ENCODE peak calls at places on chromosome 4, in eight cellular contexts. One of them, this sample, is unnamed.

GRCh38 chr4:158621729-158622128 is 50.0 kb downstream of the C4orf46 start:
- DNase-seq in right cardiac atrium: no peak
- DNase-seq in colonic mucosa: no peak
- DNase-seq in upper lobe of right lung: no peak
- DNase-seq in tibial artery: no peak
- DNase-seq in GM23248: no peak
- DNase-seq in SK-N-SH: no peak
- DNase-seq in left lung: no peak
- DNase-seq in this sample: no peak

GRCh38 chr4:26321326-26322276 is 787 bp downstream of the RBPJ start:
- DNase-seq in colonic mucosa: peak; percentile 47
- DNase-seq in left lung: no peak
- DNase-seq in upper lobe of right lung: peak; percentile 73
- DNase-seq in tibial artery: peak; percentile 31
- DNase-seq in right cardiac atrium: peak; percentile 41
- DNase-seq in SK-N-SH: peak; percentile 38
- DNase-seq in GM23248: peak; percentile 66
- DNase-seq in this sample: peak; percentile 71

GRCh38 chr4:185480016-185480732 is 8.6 kb upstream of the CCDC110 start:
- DNase-seq in colonic mucosa: no peak
- DNase-seq in upper lobe of right lung: no peak
- DNase-seq in tibial artery: no peak
- DNase-seq in GM23248: no peak
- DNase-seq in left lung: no peak
- DNase-seq in right cardiac atrium: no peak
- DNase-seq in SK-N-SH: no peak
- DNase-seq in this sample: no peak

GRCh38 chr4:76365636-76366035 is 55.3 kb downstream of the CCDC158 start:
- DNase-seq in GM23248: peak; percentile 59
- DNase-seq in colonic mucosa: no peak
- DNase-seq in upper lobe of right lung: no peak
- DNase-seq in SK-N-SH: no peak
- DNase-seq in right cardiac atrium: no peak
- DNase-seq in tibial artery: no peak
- DNase-seq in left lung: no peak
- DNase-seq in this sample: no peak

GRCh38 chr4:6869944-6870343 is 39.7 kb upstream of the TBC1D14 start:
- DNase-seq in right cardiac atrium: no peak
- DNase-seq in tibial artery: no peak
- DNase-seq in colonic mucosa: no peak
- DNase-seq in left lung: no peak
- DNase-seq in GM23248: no peak
- DNase-seq in upper lobe of right lung: no peak
- DNase-seq in SK-N-SH: no peak
- DNase-seq in this sample: no peak

GRCh38 chr4:2829933-2830451 is 13.7 kb upstream of the ADD1 start:
- DNase-seq in tibial artery: no peak
- DNase-seq in GM23248: no peak
- DNase-seq in SK-N-SH: peak; percentile 19
- DNase-seq in colonic mucosa: no peak
- DNase-seq in right cardiac atrium: no peak
- DNase-seq in left lung: peak; percentile 69
- DNase-seq in upper lobe of right lung: no peak
- DNase-seq in this sample: no peak

GRCh38 chr4:175127314-175127713 is 209.2 kb downstream of the ADAM29 start:
- DNase-seq in right cardiac atrium: no peak
- DNase-seq in upper lobe of right lung: no peak
- DNase-seq in tibial artery: no peak
- DNase-seq in GM23248: no peak
- DNase-seq in colonic mucosa: no peak
- DNase-seq in SK-N-SH: no peak
- DNase-seq in left lung: no peak
- DNase-seq in this sample: peak; percentile 58

GRCh38 chr4:15665738-15666365 is 10.7 kb upstream of the FBXL5 start:
- DNase-seq in tibial artery: no peak
- DNase-seq in left lung: no peak
- DNase-seq in right cardiac atrium: no peak
- DNase-seq in upper lobe of right lung: no peak
- DNase-seq in GM23248: peak; percentile 69
- DNase-seq in colonic mucosa: peak; percentile 37
- DNase-seq in SK-N-SH: no peak
- DNase-seq in this sample: no peak

DNA sequence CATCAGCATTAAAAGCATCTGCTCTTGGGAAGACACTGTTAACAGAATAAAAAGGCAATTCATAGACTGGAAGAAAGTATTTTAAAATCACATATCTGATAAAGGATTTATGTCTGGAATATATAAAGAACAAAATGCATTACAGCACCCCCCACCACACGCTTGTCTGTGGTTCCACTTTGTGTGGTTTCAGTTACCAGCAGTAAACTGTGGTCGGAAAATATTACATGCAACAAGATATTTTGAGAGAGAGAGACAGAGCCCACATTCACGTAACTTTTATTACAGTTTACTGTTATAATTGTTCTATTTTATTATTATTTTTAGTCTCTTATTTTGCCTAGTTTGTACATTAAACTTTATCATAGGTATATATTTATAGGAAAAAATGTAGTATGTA is 21.2 kb upstream of the PDE6B start:
- DNase-seq in colonic mucosa: no peak
- DNase-seq in upper lobe of right lung: no peak
- DNase-seq in left lung: no peak
- DNase-seq in SK-N-SH: no peak
- DNase-seq in tibial artery: no peak
- DNase-seq in GM23248: no peak
- DNase-seq in right cardiac atrium: no peak
- DNase-seq in this sample: no peak
- H3K9me3 ChIP-seq in colonic mucosa: no peaks in the 10 kb centered on the region
- H3K9me3 ChIP-seq in upper lobe of right lung: no peaks in the 10 kb centered on the region
- H3K9me3 ChIP-seq in left lung: no peaks in the 10 kb centered on the region
- H3K9me3 ChIP-seq in SK-N-SH: no peaks in the 10 kb centered on the region
- H3K9me3 ChIP-seq in tibial artery: no peaks in the 10 kb centered on the region
- H3K9me3 ChIP-seq in GM23248: no peaks in the 10 kb centered on the region
- H3K9me3 ChIP-seq in right cardiac atrium: no peaks in the 10 kb centered on the region
- H3K9me3 ChIP-seq in this sample: no peaks in the 10 kb centered on the region

GRCh38 chr4:173518419-173519102 is 11.5 kb downstream of the HAND2 start:
- DNase-seq in left lung: peak; percentile 79
- DNase-seq in right cardiac atrium: no peak
- DNase-seq in colonic mucosa: no peak
- DNase-seq in tibial artery: no peak
- DNase-seq in SK-N-SH: peak; percentile 64
- DNase-seq in GM23248: no peak
- DNase-seq in upper lobe of right lung: no peak
- DNase-seq in this sample: no peak
- H3K9me3 ChIP-seq in left lung: no peaks in the 10 kb centered on the region
- H3K9me3 ChIP-seq in right cardiac atrium: no peaks in the 10 kb centered on the region
- H3K9me3 ChIP-seq in colonic mucosa: no peaks in the 10 kb centered on the region
- H3K9me3 ChIP-seq in tibial artery: no peaks in the 10 kb centered on the region
- H3K9me3 ChIP-seq in SK-N-SH: no peaks in the 10 kb centered on the region
- H3K9me3 ChIP-seq in GM23248: no peaks in the 10 kb centered on the region
- H3K9me3 ChIP-seq in upper lobe of right lung: no peaks in the 10 kb centered on the region
- H3K9me3 ChIP-seq in this sample: no peaks in the 10 kb centered on the region

GRCh38 chr4:71857713-71858451 is 74.0 kb upstream of the GC start:
- DNase-seq in SK-N-SH: no peak
- DNase-seq in tibial artery: no peak
- DNase-seq in colonic mucosa: no peak
- DNase-seq in upper lobe of right lung: no peak
- DNase-seq in left lung: no peak
- DNase-seq in GM23248: no peak
- DNase-seq in right cardiac atrium: no peak
- DNase-seq in this sample: no peak
- H3K9me3 ChIP-seq in SK-N-SH: no peaks in the 10 kb centered on the region
- H3K9me3 ChIP-seq in tibial artery: no peaks in the 10 kb centered on the region
- H3K9me3 ChIP-seq in colonic mucosa: no peaks in the 10 kb centered on the region
- H3K9me3 ChIP-seq in upper lobe of right lung: peaks cover 5% of the 10 kb centered on the region
- H3K9me3 ChIP-seq in left lung: no peaks in the 10 kb centered on the region
- H3K9me3 ChIP-seq in GM23248: no peaks in the 10 kb centered on the region
- H3K9me3 ChIP-seq in right cardiac atrium: no peaks in the 10 kb centered on the region
- H3K9me3 ChIP-seq in this sample: peaks cover 22% of the 10 kb centered on the region

DNA sequence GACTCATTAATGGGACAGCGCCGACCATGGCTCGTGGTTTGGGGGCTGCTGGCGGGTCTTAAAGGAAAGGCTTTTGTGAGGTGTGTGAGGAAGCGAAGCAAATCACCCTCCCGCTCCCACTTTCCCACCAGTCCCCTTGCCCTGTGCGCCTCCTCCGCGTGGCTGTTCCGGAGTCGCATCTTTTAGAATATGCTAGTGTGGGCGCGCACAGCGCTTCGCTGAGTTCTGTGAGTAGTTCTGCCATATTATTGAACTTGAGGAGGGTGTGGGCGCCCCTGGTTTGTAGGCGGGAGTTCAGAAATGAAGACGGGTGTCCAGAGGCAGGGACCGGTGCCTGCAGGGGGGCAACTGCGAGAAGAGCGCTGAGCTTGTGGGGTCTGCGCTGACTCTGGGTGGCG is 49.1 kb downstream of the ZNF141 start:
- DNase-seq in SK-N-SH: no peak
- DNase-seq in colonic mucosa: no peak
- DNase-seq in GM23248: no peak
- DNase-seq in right cardiac atrium: no peak
- DNase-seq in left lung: no peak
- DNase-seq in upper lobe of right lung: no peak
- DNase-seq in tibial artery: no peak
- DNase-seq in this sample: no peak
- H3K9me3 ChIP-seq in SK-N-SH: no peaks in the 10 kb centered on the region
- H3K9me3 ChIP-seq in colonic mucosa: peaks cover 6% of the 10 kb centered on the region
- H3K9me3 ChIP-seq in GM23248: no peaks in the 10 kb centered on the region
- H3K9me3 ChIP-seq in right cardiac atrium: peaks cover 17% of the 10 kb centered on the region
- H3K9me3 ChIP-seq in left lung: peaks cover 8% of the 10 kb centered on the region
- H3K9me3 ChIP-seq in upper lobe of right lung: peaks cover 66% of the 10 kb centered on the region
- H3K9me3 ChIP-seq in tibial artery: peaks cover 11% of the 10 kb centered on the region
- H3K9me3 ChIP-seq in this sample: peaks cover 93% of the 10 kb centered on the region

GRCh38 chr4:107891299-107891698 is 40.0 kb upstream of the CYP2U1 start:
- DNase-seq in right cardiac atrium: no peak
- DNase-seq in SK-N-SH: no peak
- DNase-seq in colonic mucosa: no peak
- DNase-seq in tibial artery: no peak
- DNase-seq in upper lobe of right lung: no peak
- DNase-seq in GM23248: no peak
- DNase-seq in left lung: no peak
- DNase-seq in this sample: no peak

GRCh38 chr4:107885865-107886264 is 45.5 kb upstream of the CYP2U1 start:
- DNase-seq in GM23248: no peak
- DNase-seq in SK-N-SH: no peak
- DNase-seq in colonic mucosa: no peak
- DNase-seq in left lung: no peak
- DNase-seq in upper lobe of right lung: no peak
- DNase-seq in right cardiac atrium: no peak
- DNase-seq in tibial artery: no peak
- DNase-seq in this sample: no peak

GRCh38 chr4:107890779-107891178 is 40.6 kb upstream of the CYP2U1 start:
- DNase-seq in left lung: no peak
- DNase-seq in GM23248: no peak
- DNase-seq in right cardiac atrium: no peak
- DNase-seq in upper lobe of right lung: no peak
- DNase-seq in colonic mucosa: no peak
- DNase-seq in SK-N-SH: no peak
- DNase-seq in tibial artery: no peak
- DNase-seq in this sample: no peak

GRCh38 chr4:107893171-107894137 is 37.9 kb upstream of the CYP2U1 start:
- DNase-seq in right cardiac atrium: no peak
- DNase-seq in upper lobe of right lung: no peak
- DNase-seq in SK-N-SH: no peak
- DNase-seq in colonic mucosa: no peak
- DNase-seq in GM23248: no peak
- DNase-seq in left lung: no peak
- DNase-seq in tibial artery: no peak
- DNase-seq in this sample: no peak

GRCh38 chr4:107888237-107888636 is 43.1 kb upstream of the CYP2U1 start:
- DNase-seq in GM23248: no peak
- DNase-seq in left lung: no peak
- DNase-seq in SK-N-SH: no peak
- DNase-seq in colonic mucosa: no peak
- DNase-seq in right cardiac atrium: no peak
- DNase-seq in upper lobe of right lung: no peak
- DNase-seq in tibial artery: no peak
- DNase-seq in this sample: no peak
- H3K9me3 ChIP-seq in GM23248: peaks cover 4% of the 10 kb centered on the region
- H3K9me3 ChIP-seq in left lung: no peaks in the 10 kb centered on the region
- H3K9me3 ChIP-seq in SK-N-SH: peaks cover 17% of the 10 kb centered on the region
- H3K9me3 ChIP-seq in colonic mucosa: no peaks in the 10 kb centered on the region
- H3K9me3 ChIP-seq in right cardiac atrium: no peaks in the 10 kb centered on the region
- H3K9me3 ChIP-seq in upper lobe of right lung: no peaks in the 10 kb centered on the region
- H3K9me3 ChIP-seq in tibial artery: no peaks in the 10 kb centered on the region
- H3K9me3 ChIP-seq in this sample: peaks cover 21% of the 10 kb centered on the region

GRCh38 chr4:10575414-10575813 is 109.2 kb downstream of the CLNK start:
- DNase-seq in SK-N-SH: no peak
- DNase-seq in colonic mucosa: no peak
- DNase-seq in upper lobe of right lung: no peak
- DNase-seq in tibial artery: no peak
- DNase-seq in right cardiac atrium: no peak
- DNase-seq in left lung: no peak
- DNase-seq in GM23248: no peak
- DNase-seq in this sample: no peak
- H3K9me3 ChIP-seq in SK-N-SH: no peaks in the 10 kb centered on the region
- H3K9me3 ChIP-seq in colonic mucosa: no peaks in the 10 kb centered on the region
- H3K9me3 ChIP-seq in upper lobe of right lung: no peaks in the 10 kb centered on the region
- H3K9me3 ChIP-seq in tibial artery: no peaks in the 10 kb centered on the region
- H3K9me3 ChIP-seq in right cardiac atrium: no peaks in the 10 kb centered on the region
- H3K9me3 ChIP-seq in left lung: no peaks in the 10 kb centered on the region
- H3K9me3 ChIP-seq in GM23248: no peaks in the 10 kb centered on the region
- H3K9me3 ChIP-seq in this sample: no peaks in the 10 kb centered on the region